ENCODE peak calls at places on chromosome 12, in five cellular contexts. A, H, P, G and K are unnamed samples.
A peak's percentile ranks its signal among the peaks of the same experiment; 100 is the strongest.

GRCh38 chr12:58563621-58564020 is 356.7 kb downstream of the LRIG3 start:
- DNase-seq in P (no peak), H (no peak), G (no peak), A (no peak), K (no peak)

GRCh38 chr12:116717466-116718457 is 20.1 kb downstream of the SPRING1 start:
- DNase-seq in G (no peak), H (no peak), P (no peak), A (no peak), K (no peak)

GRCh38 chr12:1619599-1619998 is 9.4 kb upstream of the WNT5B start:
- DNase-seq in G (no peak), H (no peak), P (no peak), A (no peak), K (no peak)

GRCh38 chr12:6141048-6141447 is 16.6 kb upstream of the VWF start:
- DNase-seq in G (peak; percentile 33), H (no peak), P (peak; percentile 30), A (no peak), K (no peak)

GRCh38 chr12:105013892-105014291 is 27.8 kb downstream of the NOPCHAP1 start:
- DNase-seq in H (peak; percentile 45), P (no peak), A (no peak), G (no peak), K (no peak)

GRCh38 chr12:61414470-61414869 is 845.7 kb upstream of the USP15 start:
- DNase-seq in G (no peak), P (no peak), A (no peak), H (no peak), K (no peak)

GRCh38 chr12:48810817-48811453 is 7.4 kb upstream of the CACNB3 start:
- DNase-seq in G (no peak), P (no peak), H (peak; percentile 88), A (no peak), K (no peak)

GRCh38 chr12:79932393-79932792 is 2.5 kb downstream of the PPP1R12A start:
- DNase-seq in G (no peak), A (no peak), H (no peak), P (no peak), K (no peak)

GRCh38 chr12:50314629-50315312 is 31.5 kb upstream of the LIMA1 start:
- DNase-seq in A (peak; percentile 33), P (no peak), H (peak; percentile 62), G (no peak), K (no peak)

GRCh38 chr12:75825686-75826085 is 205.9 kb downstream of the PHLDA1 start:
- DNase-seq in G (no peak), P (no peak), H (peak; percentile 93), A (no peak), K (no peak)

GRCh38 chr12:9869307-9870161 is at the start of gene CLEC2B:
- DNase-seq in P (peak; percentile 30), G (peak; percentile 65), A (no peak), H (peak; percentile 56), K (peak; percentile 66)

GRCh38 chr12:95653761-95654546 is 102.7 kb upstream of the USP44 start:
- DNase-seq in G (peak; percentile 33), H (peak; percentile 91), A (no peak), P (no peak), K (peak; percentile 12)